ENCODE peak calls at places on chromosome 15, in five cellular contexts. K is neuronal stem cell, Y is mammary epithelial cell, D is PC-3, G is K562. N is an unnamed sample. For H3K4me1, the result is how much of the 10 kb centered on the place peaks cover.

GRCh38 chr15:60928210-60928609 is 300.9 kb downstream of the RORA start:
- DNase-seq in K (no peak), Y (no peak), D (no peak), G (no peak), N (no peak)

GRCh38 chr15:50059203-50059772 is 59.7 kb downstream of the ATP8B4 start:
- DNase-seq in K (no peak), Y (no peak), D (no peak), G (no peak), N (no peak)

GRCh38 chr15:92930776-92931175 is 30.7 kb downstream of the CHD2 start:
- DNase-seq in K (no peak), Y (peak), D (peak), G (no peak), N (peak)

GRCh38 chr15:66008920-66009572 is 139.8 kb downstream of the RAB11A start:
- DNase-seq in K (no peak), Y (peak), D (peak), G (peak), N (no peak)

GRCh38 chr15:47603026-47603425 is 114.3 kb upstream of the SEMA6D start:
- DNase-seq in K (no peak), Y (peak), D (peak), G (no peak), N (peak)

GRCh38 chr15:76330281-76330680 is 6.3 kb upstream of the ISL2 start:
- DNase-seq in K (no peak), Y (peak), D (peak), G (peak), N (peak)

GRCh38 chr15:83733206-83733605 is 79.3 kb downstream of the ADAMTSL3 start:
- DNase-seq in K (no peak), Y (peak), D (peak), G (no peak), N (peak)

GRCh38 chr15:70118599-70118998 is 20.9 kb upstream of the TLE3 start:
- DNase-seq in K (no peak), Y (no peak), D (no peak), G (no peak), N (no peak)

GRCh38 chr15:39629376-39629775 is 48.5 kb downstream of the THBS1 start:
- DNase-seq in K (no peak), Y (peak), D (peak), G (no peak), N (peak)

GRCh38 chr15:78641876-78642275 is 866 bp upstream of the CHRNB4 start:
- DNase-seq in K (no peak), Y (no peak), D (no peak), G (no peak), N (no peak)

GRCh38 chr15:74723754-74724334 is 1.5 kb downstream of the CYP1A1 start:
- DNase-seq in K (peak), Y (peak), D (peak), G (peak), N (peak)

GRCh38 chr15:89333959-89334509 is 590 bp downstream of the POLG start:
- DNase-seq in K (no peak), Y (peak), D (no peak), G (no peak), N (no peak)

GRCh38 chr15:51780636-51781035 is 29.2 kb downstream of the TMOD2 start:
- DNase-seq in K (no peak), Y (peak), D (peak), G (no peak), N (peak)

GRCh38 chr15:100920516-100921135 is 1.5 kb downstream of the LRRK1 start:
- DNase-seq in K (no peak), Y (no peak), D (no peak), G (no peak), N (no peak)

GRCh38 chr15:79881254-79881653 is 15.6 kb downstream of the MTHFS start:
- DNase-seq in K (no peak), Y (no peak), D (no peak), G (no peak), N (no peak)

GRCh38 chr15:40363611-40364010 is 5.6 kb downstream of the DISP2 start:
- DNase-seq in K (no peak), Y (no peak), D (no peak), G (no peak), N (no peak)

GRCh38 chr15:79523266-79523665 is 91.1 kb downstream of the MINAR1 start:
- DNase-seq in K (no peak), Y (no peak), D (no peak), G (no peak), N (peak)

GRCh38 chr15:28919201-28919627 is 33.4 kb downstream of the APBA2 start:
- DNase-seq in K (no peak), Y (no peak), D (peak), G (no peak), N (no peak)

GRCh38 chr15:90316139-90316538 is 35.9 kb upstream of the ZNF774 start:
- DNase-seq in K (no peak), Y (no peak), D (peak), G (no peak), N (no peak)

GRCh38 chr15:83837946-83838571 is 184.1 kb downstream of the ADAMTSL3 start:
- DNase-seq in K (peak), Y (peak), D (peak), G (no peak), N (peak)

GRCh38 chr15:94387854-94388441 is 156.6 kb downstream of the MCTP2 start:
- DNase-seq in K (no peak), Y (no peak), D (no peak), G (no peak), N (no peak)

GRCh38 chr15:36499751-36500389 is 79.6 kb upstream of the CDIN1 start:
- DNase-seq in K (no peak), Y (no peak), D (no peak), G (no peak), N (no peak)

DNA sequence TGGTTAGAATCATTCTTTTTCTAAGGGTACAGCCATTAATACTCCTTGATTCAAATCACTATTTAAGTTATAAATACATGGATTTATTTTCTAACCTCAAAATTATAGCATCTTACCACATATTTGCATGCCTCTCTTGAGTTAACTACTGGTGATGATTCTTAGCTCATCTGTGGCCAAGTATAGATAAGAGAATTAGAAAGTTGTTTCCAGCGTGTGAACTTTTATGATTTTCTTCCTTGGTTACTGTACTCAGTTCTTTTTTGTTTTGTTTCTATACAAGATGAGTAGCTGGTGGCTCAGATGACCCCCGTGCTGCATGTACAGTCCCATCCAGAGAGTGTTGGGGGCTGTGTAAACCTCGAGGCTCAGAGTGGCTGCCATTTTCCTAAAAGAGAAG is 124.6 kb downstream of the IGF1R start:
- DNase-seq in K (no peak), Y (no peak), D (no peak), G (no peak), N (no peak)
- H3K4me1 ChIP-seq in K (under half), Y (under half), D (under half), G (under half), N (under half)

DNA sequence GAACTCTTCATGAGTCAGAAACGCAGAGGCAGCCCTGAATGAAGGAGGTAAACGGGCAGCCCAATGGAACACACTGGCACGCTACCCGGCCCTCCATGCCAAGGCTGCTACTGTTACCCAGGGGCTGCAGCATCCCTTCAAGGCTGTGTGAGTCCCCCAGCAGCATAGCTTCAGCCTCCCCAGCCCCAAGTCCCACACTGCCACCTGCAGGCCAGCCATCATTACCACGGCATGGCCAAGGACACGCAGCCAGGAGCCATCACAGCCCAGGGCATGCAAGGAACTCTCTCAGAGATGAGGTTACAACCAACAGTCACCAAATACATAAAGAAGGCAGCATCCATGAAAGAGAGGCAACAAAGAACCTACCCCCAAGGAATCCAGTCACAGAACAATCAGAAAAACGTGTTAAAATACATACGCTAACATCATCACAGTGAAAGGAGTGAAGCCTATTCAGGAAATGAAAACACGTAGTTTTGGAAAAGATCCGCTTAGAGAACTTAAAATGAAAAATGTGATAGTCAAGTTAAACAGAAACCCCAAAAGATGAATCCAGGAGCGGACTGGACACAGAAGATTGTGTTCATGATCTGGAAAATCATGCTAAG is 22.4 kb downstream of the PLA2G4F start:
- DNase-seq in K (no peak), Y (peak), D (peak), G (peak), N (peak)
- H2AFZ ChIP-seq in K (no peak), Y (no peak), D (peak), G (peak), N (no peak)

GRCh38 chr15:72319360-72319984 is 485 bp downstream of the CELF6 start:
- DNase-seq in K (peak), Y (peak), D (peak), G (no peak), N (peak)

GRCh38 chr15:72315706-72316370 is 4.1 kb downstream of the CELF6 start:
- DNase-seq in K (no peak), Y (no peak), D (no peak), G (no peak), N (no peak)

GRCh38 chr15:72323752-72324151 is 3.8 kb upstream of the CELF6 start:
- DNase-seq in K (no peak), Y (no peak), D (no peak), G (no peak), N (no peak)

GRCh38 chr15:72318408-72318942 is 1.5 kb downstream of the CELF6 start:
- DNase-seq in K (no peak), Y (no peak), D (no peak), G (peak), N (no peak)

DNA sequence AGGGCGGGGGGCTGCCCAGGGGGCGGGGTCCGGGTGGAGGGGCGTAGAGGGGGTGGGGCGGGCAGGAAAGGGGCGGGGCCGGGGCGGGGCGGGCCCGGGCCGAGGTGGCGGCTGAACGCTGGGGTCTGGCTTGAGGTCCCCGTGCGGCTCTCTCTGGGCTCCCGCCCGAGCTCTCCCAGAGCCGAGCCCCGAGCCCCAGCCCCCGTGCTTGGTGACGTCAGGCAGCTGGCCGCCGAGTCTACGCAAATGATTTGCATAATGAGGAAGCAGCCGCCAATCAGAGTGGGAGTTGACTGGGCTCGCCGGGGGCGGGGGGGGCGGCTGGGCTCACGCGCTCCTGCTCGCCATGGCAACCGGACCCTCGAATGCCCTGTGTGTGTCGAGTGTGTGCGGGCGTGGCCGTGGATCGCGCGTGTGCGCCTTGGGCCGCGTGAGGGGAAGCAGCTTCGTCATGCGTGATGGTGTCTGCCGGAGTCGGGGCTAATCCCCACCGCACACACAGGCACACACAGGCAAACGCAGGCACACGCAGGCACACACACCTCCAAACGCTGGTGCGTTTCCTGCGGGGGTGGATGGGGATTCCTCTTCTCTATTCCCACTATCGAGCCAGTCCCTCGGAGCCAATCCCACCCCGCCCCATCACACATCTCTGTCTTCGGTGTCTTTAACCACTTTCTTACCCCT is at the start of gene CELF6:
- DNase-seq in K (peak), Y (peak), D (peak), G (peak), N (peak)
- H3K9ac ChIP-seq in K (peak), Y (no peak), D (no peak), G (no peak), N (peak)

DNA sequence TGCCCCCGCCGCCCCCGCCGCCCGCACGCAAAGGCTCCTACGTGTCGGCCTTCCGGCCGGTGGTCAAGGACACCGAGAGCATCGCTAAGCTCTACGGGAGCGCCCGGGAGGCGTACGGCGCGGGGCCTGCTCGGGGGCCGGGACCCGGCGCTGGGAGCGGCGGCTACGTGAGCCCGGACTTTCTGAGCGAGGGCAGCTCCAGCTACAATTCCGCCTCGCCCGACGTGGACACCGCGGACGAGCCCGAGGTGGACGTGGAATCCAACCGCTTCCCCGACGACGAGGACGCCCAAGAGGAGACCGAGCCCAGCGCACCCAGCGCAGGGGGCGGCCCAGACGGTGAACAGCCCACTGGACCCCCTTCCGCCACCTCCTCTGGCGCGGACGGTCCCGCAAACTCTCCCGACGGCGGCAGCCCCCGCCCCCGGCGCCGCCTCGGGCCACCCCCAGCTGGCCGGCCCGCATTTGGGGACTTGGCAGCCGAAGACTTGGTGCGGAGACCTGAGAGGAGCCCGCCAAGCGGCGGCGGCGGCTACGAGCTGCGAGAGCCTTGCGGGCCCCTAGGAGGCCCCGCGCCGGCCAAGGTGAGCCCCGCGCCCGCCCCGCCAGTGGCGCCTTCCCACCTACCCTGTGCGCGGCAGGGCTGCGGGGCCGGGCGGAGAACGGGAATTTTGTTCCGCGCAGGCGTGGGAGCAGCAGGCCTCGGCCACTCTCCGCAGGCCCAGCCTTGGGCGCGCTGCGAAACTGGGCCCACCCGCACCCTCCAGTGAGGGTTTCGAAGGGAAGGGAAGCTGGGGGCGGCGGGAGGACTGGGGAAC is 2.5 kb downstream of the SKOR1 start:
- DNase-seq in K (no peak), Y (no peak), D (no peak), G (no peak), N (no peak)
- H3K4me1 ChIP-seq in K (under half), Y (under half), D (under half), G (under half), N (under half)

N was measured in GM23248.